ENCODE peak calls at places on chromosomes 3 and 15, in five cellular contexts. One of them, this sample, is unnamed.
A peak's percentile ranks its signal among the peaks of the same experiment; 100 is the strongest.

GRCh38 chr15:65226221-65226620 is 14.9 kb upstream of the CILP start:
- DNase-seq in GM12865: no peak
- DNase-seq in KBM-7: no peak
- DNase-seq in foreskin fibroblast: no peak
- DNase-seq in stimulated activated CD8-positive, alpha-beta memory T cell treated with anti-CD3 and anti-CD28 coated beads, Interleukin-2, amount 100 ng/mL, for 48 hours: no peak
- DNase-seq in this sample: no peak

GRCh38 chr15:72474466-72474911 is 359 bp downstream of the ARIH1 start:
- DNase-seq in GM12865: no peak
- DNase-seq in KBM-7: no peak
- DNase-seq in foreskin fibroblast: no peak
- DNase-seq in stimulated activated CD8-positive, alpha-beta memory T cell treated with anti-CD3 and anti-CD28 coated beads, Interleukin-2, amount 100 ng/mL, for 48 hours: no peak
- DNase-seq in this sample: no peak

GRCh38 chr3:183265713-183266417 is 12.8 kb downstream of the B3GNT5 start:
- DNase-seq in GM12865: no peak
- DNase-seq in KBM-7: no peak
- DNase-seq in foreskin fibroblast: peak; percentile 80
- DNase-seq in stimulated activated CD8-positive, alpha-beta memory T cell treated with anti-CD3 and anti-CD28 coated beads, Interleukin-2, amount 100 ng/mL, for 48 hours: no peak
- DNase-seq in this sample: no peak

GRCh38 chr3:111747490-111747889 is 111.6 kb upstream of the PHLDB2 start:
- DNase-seq in GM12865: no peak
- DNase-seq in KBM-7: no peak
- DNase-seq in foreskin fibroblast: peak; percentile 75
- DNase-seq in stimulated activated CD8-positive, alpha-beta memory T cell treated with anti-CD3 and anti-CD28 coated beads, Interleukin-2, amount 100 ng/mL, for 48 hours: no peak
- DNase-seq in this sample: no peak

GRCh38 chr15:69074843-69075224 is 60.3 kb downstream of the NOX5 start:
- DNase-seq in GM12865: no peak
- DNase-seq in KBM-7: no peak
- DNase-seq in foreskin fibroblast: no peak
- DNase-seq in stimulated activated CD8-positive, alpha-beta memory T cell treated with anti-CD3 and anti-CD28 coated beads, Interleukin-2, amount 100 ng/mL, for 48 hours: no peak
- DNase-seq in this sample: no peak

GRCh38 chr3:114499986-114500385 is 206.2 kb downstream of the TIGIT start:
- DNase-seq in GM12865: peak; percentile 37
- DNase-seq in KBM-7: peak; percentile 9
- DNase-seq in foreskin fibroblast: no peak
- DNase-seq in stimulated activated CD8-positive, alpha-beta memory T cell treated with anti-CD3 and anti-CD28 coated beads, Interleukin-2, amount 100 ng/mL, for 48 hours: no peak
- DNase-seq in this sample: no peak

GRCh38 chr3:126459763-126460127 is 15.9 kb downstream of the ZXDC start:
- DNase-seq in GM12865: no peak
- DNase-seq in KBM-7: no peak
- DNase-seq in foreskin fibroblast: no peak
- DNase-seq in stimulated activated CD8-positive, alpha-beta memory T cell treated with anti-CD3 and anti-CD28 coated beads, Interleukin-2, amount 100 ng/mL, for 48 hours: no peak
- DNase-seq in this sample: no peak

GRCh38 chr3:15512173-15512572 is 9.3 kb downstream of the COLQ start:
- DNase-seq in GM12865: no peak
- DNase-seq in KBM-7: no peak
- DNase-seq in foreskin fibroblast: no peak
- DNase-seq in stimulated activated CD8-positive, alpha-beta memory T cell treated with anti-CD3 and anti-CD28 coated beads, Interleukin-2, amount 100 ng/mL, for 48 hours: no peak
- DNase-seq in this sample: peak; percentile 65

GRCh38 chr3:174387736-174388135 is 471.4 kb upstream of the NAALADL2 start:
- DNase-seq in GM12865: no peak
- DNase-seq in KBM-7: no peak
- DNase-seq in foreskin fibroblast: no peak
- DNase-seq in stimulated activated CD8-positive, alpha-beta memory T cell treated with anti-CD3 and anti-CD28 coated beads, Interleukin-2, amount 100 ng/mL, for 48 hours: no peak
- DNase-seq in this sample: no peak

GRCh38 chr15:29857196-29857595 is 34.9 kb upstream of the TJP1 start:
- DNase-seq in GM12865: no peak
- DNase-seq in KBM-7: no peak
- DNase-seq in foreskin fibroblast: no peak
- DNase-seq in stimulated activated CD8-positive, alpha-beta memory T cell treated with anti-CD3 and anti-CD28 coated beads, Interleukin-2, amount 100 ng/mL, for 48 hours: no peak
- DNase-seq in this sample: no peak

This sample was measured in AG20443.